ENCODE peak calls at places on chromosomes 7 and 10, in four cellular contexts. R is PC-3, A is cardiac muscle cell, N is tibial artery. X is an unnamed sample. For H3K4me1, the result is how much of the 10 kb centered on the place peaks cover.

GRCh38 chr7:916291-916941 is 38.1 kb downstream of the ADAP1 start:
- DNase-seq in A (no peak), R (no peak), N (no peak), X (no peak)

GRCh38 chr7:50610521-50611277 is 45.5 kb upstream of the DDC start:
- DNase-seq in N (no peak), A (no peak), R (peak), X (no peak)

GRCh38 chr10:116278832-116279231 is 5.8 kb upstream of the GFRA1 start:
- DNase-seq in R (no peak), A (no peak), N (no peak), X (no peak)

GRCh38 chr10:69372126-69372980 is 44.4 kb downstream of the TACR2 start:
- DNase-seq in N (no peak), R (peak), A (no peak), X (no peak)

GRCh38 chr7:45874408-45875131 is 1.7 kb upstream of the CCDC201 start:
- DNase-seq in R (peak), N (no peak), A (no peak), X (no peak)

GRCh38 chr10:102396251-102396650 is 746 bp downstream of the NFKB2 start:
- DNase-seq in A (no peak), R (no peak), N (no peak), X (no peak)

GRCh38 chr7:155683714-155684113 is 39.3 kb downstream of the RBM33 start:
- DNase-seq in R (no peak), N (no peak), A (no peak), X (no peak)

GRCh38 chr10:68331455-68332258 is at the start of gene HNRNPH3:
- DNase-seq in N (peak), A (peak), R (peak), X (peak)

GRCh38 chr10:61779950-61780659 is 117.4 kb downstream of the CABCOCO1 start:
- DNase-seq in N (peak), A (peak), R (peak), X (peak)

GRCh38 chr7:114715907-114716306 is 206.0 kb upstream of the MDFIC start:
- DNase-seq in R (peak), A (no peak), N (no peak), X (no peak)

GRCh38 chr7:24757799-24758275 is 573 bp upstream of the GSDME start:
- DNase-seq in N (no peak), R (peak), A (peak), X (no peak)

GRCh38 chr10:113485801-113486200 is 67.1 kb upstream of the HABP2 start:
- DNase-seq in N (no peak), R (no peak), A (no peak), X (no peak)

GRCh38 chr10:66678521-66678920 is 247.3 kb upstream of the LRRTM3 start:
- DNase-seq in R (peak), A (no peak), N (no peak), X (no peak)

GRCh38 chr7:140745654-140746053 is 49.1 kb downstream of the NDUFB2 start:
- DNase-seq in R (no peak), A (no peak), N (no peak), X (no peak)

GRCh38 chr10:77496941-77497420 is 140.6 kb downstream of the KCNMA1 start:
- DNase-seq in R (no peak), N (no peak), A (no peak), X (no peak)

GRCh38 chr10:77494789-77495541 is 142.6 kb downstream of the KCNMA1 start:
- DNase-seq in R (no peak), A (no peak), N (no peak), X (no peak)

GRCh38 chr10:77493239-77493806 is 144.3 kb downstream of the KCNMA1 start:
- DNase-seq in N (no peak), R (no peak), A (no peak), X (no peak)

GRCh38 chr10:77490915-77491314 is 146.7 kb downstream of the KCNMA1 start:
- DNase-seq in A (no peak), N (no peak), R (no peak), X (no peak)

DNA sequence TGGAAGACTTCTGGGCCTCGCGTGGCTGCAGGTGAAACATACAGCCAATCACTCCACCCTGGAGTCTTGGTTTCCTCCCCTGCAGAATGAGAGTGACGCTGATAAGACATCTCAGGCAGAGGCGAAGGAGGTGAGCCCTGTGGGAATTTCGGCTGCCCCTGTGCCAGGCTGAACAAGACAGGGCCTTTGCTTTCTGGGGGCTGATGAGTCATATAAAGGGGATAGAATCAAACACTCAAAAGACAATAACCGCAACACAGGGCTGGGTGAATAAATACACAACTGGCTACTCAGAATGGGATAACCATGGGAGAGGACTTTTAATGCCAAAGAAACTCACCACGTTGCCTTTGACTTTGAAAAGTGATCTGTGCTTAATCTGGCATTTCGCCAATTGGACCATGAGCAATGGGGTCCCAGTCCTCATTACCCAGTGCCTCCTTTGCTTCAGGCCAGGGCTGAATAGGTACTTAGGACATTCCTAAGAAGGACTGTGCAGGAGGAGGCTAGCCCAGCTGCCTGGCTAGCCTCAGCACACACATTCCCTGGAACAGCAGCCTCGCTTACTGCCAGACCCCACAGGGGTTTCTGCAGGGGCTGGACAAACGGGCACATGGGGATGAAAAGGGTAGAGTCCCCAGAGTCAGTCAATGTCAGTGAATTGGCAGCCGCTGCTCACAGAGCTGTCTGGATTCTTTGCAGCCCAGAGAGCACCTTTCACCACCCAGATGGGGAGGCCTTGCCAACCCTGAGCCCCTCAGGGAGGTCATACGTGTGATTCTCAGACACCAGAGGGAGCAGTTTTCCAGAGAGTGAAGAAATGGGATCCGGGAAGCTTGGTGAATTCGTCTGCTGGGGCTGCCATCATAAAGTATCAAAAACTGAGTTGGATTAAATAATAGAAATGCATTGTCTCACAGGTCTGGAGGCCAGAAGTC is 143.5 kb downstream of the KCNMA1 start:
- DNase-seq in R (peak), N (no peak), A (peak), X (no peak)
- TF ChIP-seq CTCF in R (peak), N (peak), A (peak), X (peak)

GRCh38 chr10:123140983-123141390 is 5.2 kb downstream of the HMX3 start:
- DNase-seq in A (no peak), N (no peak), R (no peak), X (no peak)

GRCh38 chr10:123140164-123140982 is 4.6 kb downstream of the HMX3 start:
- DNase-seq in N (no peak), A (no peak), R (no peak), X (no peak)

GRCh38 chr10:123139521-123140163 is 3.9 kb downstream of the HMX3 start:
- DNase-seq in N (no peak), R (peak), A (peak), X (no peak)

GRCh38 chr10:123136806-123137642 is 1.3 kb downstream of the HMX3 start:
- DNase-seq in A (no peak), N (no peak), R (no peak), X (no peak)

GRCh38 chr10:123139165-123139520 is 3.4 kb downstream of the HMX3 start:
- DNase-seq in N (no peak), R (no peak), A (no peak), X (no peak)
- H3K4me1 ChIP-seq in N (under half), R (under half), A (under half), X (under half)

DNA sequence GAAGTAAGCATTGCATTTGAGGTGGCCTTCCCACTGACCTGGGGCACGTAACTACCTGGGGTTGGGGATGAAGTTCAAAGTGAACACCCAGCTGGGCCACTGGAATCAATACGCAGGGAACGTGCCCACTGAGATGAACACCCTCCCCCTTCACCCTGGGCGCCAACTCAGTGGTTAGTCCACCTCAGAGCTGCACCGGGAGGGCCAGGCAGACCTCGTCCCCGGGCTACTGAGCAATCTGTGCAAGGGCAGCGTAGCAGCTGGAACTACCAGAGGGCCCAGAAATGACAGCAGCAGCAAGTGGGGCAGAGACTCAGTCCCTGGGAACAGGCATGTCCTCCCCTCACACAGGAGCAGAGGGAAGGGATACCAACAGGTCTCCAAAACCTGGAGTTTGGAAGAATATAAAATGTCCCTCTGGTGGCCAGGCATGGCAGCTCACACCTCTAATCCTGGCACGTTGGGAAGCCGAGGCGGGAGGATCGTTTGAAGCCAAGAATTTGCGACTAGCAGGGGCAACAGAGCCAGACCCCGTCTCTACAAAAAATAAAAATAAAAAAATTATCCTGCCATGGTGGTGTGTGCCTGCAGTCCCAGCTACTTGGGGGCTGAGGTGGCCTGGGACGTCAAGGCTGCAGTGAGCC is 143.9 kb downstream of the SH3PXD2A start:
- DNase-seq in A (no peak), N (no peak), R (no peak), X (no peak)
- TF ChIP-seq CTCF in A (peak), N (no peak), R (no peak), X (no peak)

GRCh38 chr10:104330168-104331117 is 7.8 kb downstream of the ITPRIP start:
- DNase-seq in N (peak), R (peak), A (peak), X (no peak)
- H3K4me1 ChIP-seq in N (under half), R (half or more), A (half or more), X (half or more)

DNA sequence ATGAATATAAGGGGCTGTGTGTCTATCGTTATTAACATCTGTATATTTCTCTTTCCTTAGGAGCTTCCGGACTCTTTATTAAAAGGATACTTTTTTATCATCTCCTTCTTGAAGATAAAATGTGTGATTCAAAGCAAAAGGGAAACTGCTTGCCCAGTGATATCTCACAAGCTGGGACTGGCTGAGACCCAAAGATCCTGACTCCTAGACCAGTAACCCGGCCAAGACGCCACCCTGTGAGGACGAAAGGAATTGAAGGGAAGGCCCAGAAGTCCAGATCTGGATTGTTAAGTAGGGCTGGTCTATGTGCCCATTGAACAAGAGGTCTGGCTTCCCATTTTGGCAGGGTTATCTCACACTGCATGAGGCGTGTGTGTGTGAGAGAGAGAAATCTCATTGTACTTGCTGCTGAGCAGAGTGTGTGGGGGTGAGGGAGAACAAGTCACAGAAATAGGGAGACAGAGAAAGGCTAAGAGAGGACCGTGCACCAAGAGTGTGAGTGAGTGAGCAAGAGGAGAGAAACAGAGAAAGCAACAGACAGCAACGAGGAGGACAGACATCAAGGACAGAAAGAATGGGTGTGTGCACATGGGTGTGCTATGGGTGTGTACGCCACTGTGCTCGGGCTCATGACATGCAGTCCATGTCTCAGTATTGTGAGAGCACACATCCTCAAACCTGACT is 75.4 kb downstream of the PLXNA4 start:
- DNase-seq in A (peak), R (peak), N (peak), X (peak)
- TF ChIP-seq CTCF in A (peak), R (peak), N (peak), X (peak)

GRCh38 chr10:9215121-9215520 is 1160.6 kb downstream of the GATA3 start:
- DNase-seq in R (no peak), N (no peak), A (no peak), X (no peak)
- H3K4me1 ChIP-seq in R (under half), N (under half), A (under half), X (under half)

DNA sequence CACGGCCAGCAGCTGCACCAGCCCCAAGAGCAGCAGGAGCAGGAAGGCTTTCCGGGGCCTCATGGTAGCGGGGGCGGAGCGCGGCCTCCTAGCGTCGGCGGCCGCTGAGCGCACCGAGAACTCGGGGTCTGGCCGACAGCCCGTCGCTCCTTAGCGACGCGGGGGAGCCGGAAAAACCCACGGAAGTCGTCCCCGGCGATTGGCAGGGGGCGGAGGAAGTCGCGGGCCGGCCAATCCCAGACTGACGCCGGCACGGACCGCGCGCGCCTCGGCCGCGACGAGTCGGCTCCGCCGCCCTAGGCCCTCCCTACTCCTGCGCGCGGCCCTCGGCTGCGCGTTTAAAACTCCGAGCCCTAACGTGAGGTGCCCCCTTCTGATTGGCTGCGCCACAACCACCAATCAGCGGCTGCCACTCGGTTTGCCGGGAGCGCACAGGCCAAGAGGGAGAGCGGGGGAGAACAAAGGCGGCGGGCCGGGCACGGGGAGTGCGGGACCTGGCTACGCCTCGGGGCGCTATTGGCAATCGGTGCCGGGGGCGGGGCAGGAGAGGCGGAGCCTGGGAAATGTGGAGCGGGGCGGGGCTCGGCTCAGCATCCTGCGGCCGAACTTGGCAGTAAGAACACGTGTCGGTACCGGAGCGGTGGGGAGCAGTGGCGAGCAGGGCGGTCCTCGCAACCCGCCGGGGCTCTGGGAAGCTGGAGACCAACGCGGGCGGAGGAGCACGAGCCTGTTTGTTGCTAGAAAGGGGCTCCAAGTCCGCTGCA is at the start of gene PDIA4:
- DNase-seq in R (peak), N (peak), A (peak), X (peak)
- TF ChIP-seq CTCF in R (no peak), N (peak), A (peak), X (peak)